ENCODE peak calls at places on chromosomes 16 and 17, in ten cellular contexts. X is K562, I is cardiac fibroblast, N is HFFc6, F is thoracic aorta, U is ascending aorta, Q is endodermal cell, V is stomach, E is neural progenitor cell, O is spleen. S is an unnamed sample.

GRCh38 chr17:28726396-28726911 is 421 bp upstream of the TLCD1 start:
- DNase-seq in X (no peak), I (peak; percentile 57), N (peak; percentile 37), F (no peak), U (no peak), Q (peak; percentile 94), V (peak; percentile 69), E (peak; percentile 90), O (peak; percentile 93), S (no peak)

GRCh38 chr16:78098544-78099371 is 696 bp upstream of the WWOX start:
- DNase-seq in X (no peak), I (no peak), N (no peak), F (no peak), U (no peak), Q (no peak), V (no peak), E (no peak), O (peak; percentile 76), S (no peak)

GRCh38 chr16:20901441-20902112 is 1.0 kb downstream of the LYRM1 start:
- DNase-seq in X (no peak), I (peak; percentile 69), N (peak; percentile 35), F (no peak), U (peak; percentile 81), Q (peak; percentile 75), V (peak; percentile 68), E (peak; percentile 54), O (peak; percentile 87), S (peak; percentile 26)

GRCh38 chr16:87160752-87161337 is 156.3 kb downstream of the C16orf95 start:
- DNase-seq in X (no peak), I (no peak), N (no peak), F (no peak), U (no peak), Q (no peak), V (no peak), E (no peak), O (no peak), S (no peak)

GRCh38 chr16:30183961-30184429 is 593 bp downstream of the CORO1A start:
- DNase-seq in X (no peak), I (no peak), N (no peak), F (no peak), U (peak; percentile 69), Q (peak; percentile 44), V (peak; percentile 53), E (no peak), O (peak; percentile 96), S (no peak)

GRCh38 chr16:67666538-67667433 is at the start of the genes C16orf86 and ENKD1:
- DNase-seq in X (peak; percentile 91), I (peak; percentile 69), N (peak; percentile 36), F (no peak), U (peak; percentile 91), Q (peak; percentile 94), V (peak; percentile 88), E (peak; percentile 96), O (peak; percentile 97), S (peak; percentile 80)

GRCh38 chr17:28901866-28902818 is 737 bp downstream of the DHRS13 start:
- DNase-seq in X (peak; percentile 80), I (no peak), N (no peak), F (no peak), U (peak; percentile 67), Q (no peak), V (peak; percentile 46), E (no peak), O (no peak), S (peak; percentile 51)

GRCh38 chr17:55424893-55425540 is 3.4 kb upstream of the MMD start:
- DNase-seq in X (no peak), I (no peak), N (no peak), F (no peak), U (no peak), Q (no peak), V (no peak), E (no peak), O (no peak), S (no peak)

GRCh38 chr17:74813793-74814192 is 37.6 kb upstream of the NAT9 start:
- DNase-seq in X (no peak), I (no peak), N (no peak), F (no peak), U (no peak), Q (no peak), V (no peak), E (no peak), O (no peak), S (no peak)

GRCh38 chr16:15434425-15435215 is at the start of gene BMERB1:
- DNase-seq in X (no peak), I (peak; percentile 78), N (peak; percentile 57), F (peak; percentile 25), U (peak; percentile 90), Q (peak; percentile 89), V (peak; percentile 59), E (peak; percentile 92), O (peak; percentile 81), S (peak; percentile 45)

GRCh38 chr17:57187391-57187790 is 68.9 kb upstream of the MSI2 start:
- DNase-seq in X (no peak), I (no peak), N (no peak), F (no peak), U (no peak), Q (peak; percentile 9), V (no peak), E (no peak), O (no peak), S (no peak)

GRCh38 chr16:28192811-28193529 is 18.8 kb downstream of the XPO6 start:
- DNase-seq in X (no peak), I (no peak), N (no peak), F (no peak), U (no peak), Q (no peak), V (peak; percentile 42), E (no peak), O (peak; percentile 92), S (no peak)

GRCh38 chr17:62790554-62790953 is 17.6 kb downstream of the MARCHF10 start:
- DNase-seq in X (no peak), I (peak; percentile 91), N (peak; percentile 91), F (no peak), U (peak; percentile 12), Q (peak; percentile 48), V (no peak), E (no peak), O (no peak), S (no peak)

GRCh38 chr16:1300664-1301476 is 8.6 kb upstream of the UBE2I start:
- DNase-seq in X (peak; percentile 81), I (peak; percentile 50), N (peak; percentile 44), F (no peak), U (peak; percentile 76), Q (peak; percentile 95), V (peak; percentile 80), E (peak; percentile 84), O (peak; percentile 94), S (peak; percentile 83)

GRCh38 chr16:11361751-11362742 is 16.8 kb downstream of the RMI2 start:
- DNase-seq in X (no peak), I (no peak), N (peak; percentile 35), F (no peak), U (no peak), Q (no peak), V (no peak), E (no peak), O (peak; percentile 75), S (no peak)

GRCh38 chr17:44110823-44111633 is 12.4 kb downstream of the HDAC5 start:
- DNase-seq in X (peak; percentile 96), I (peak; percentile 90), N (peak; percentile 89), F (peak; percentile 97), U (peak; percentile 99), Q (peak; percentile 97), V (peak; percentile 98), E (peak; percentile 70), O (peak; percentile 95), S (no peak)

GRCh38 chr17:3957735-3958134 is 6.5 kb downstream of the ATP2A3 start:
- DNase-seq in X (no peak), I (no peak), N (no peak), F (no peak), U (no peak), Q (no peak), V (no peak), E (no peak), O (no peak), S (no peak)
- TF ChIP-seq CTCF in X (no peak), I (no peak), N (no peak), F (no peak), U (no peak), Q (no peak), V (no peak), E (no peak), O (no peak), S (no peak)

GRCh38 chr16:13435873-13436474 is 484.0 kb upstream of the ERCC4 start:
- DNase-seq in X (no peak), I (no peak), N (no peak), F (no peak), U (no peak), Q (peak; percentile 62), V (no peak), E (peak; percentile 28), O (no peak), S (no peak)
- TF ChIP-seq CTCF in X (peak; percentile 28), I (no peak), N (no peak), F (no peak), U (no peak), Q (peak; percentile 75), V (no peak), E (peak; percentile 45), O (no peak), S (peak; percentile 19)

GRCh38 chr17:66988069-66988798 is 23.7 kb downstream of the CACNG4 start:
- DNase-seq in X (no peak), I (no peak), N (no peak), F (no peak), U (no peak), Q (peak; percentile 64), V (no peak), E (peak; percentile 19), O (no peak), S (no peak)
- TF ChIP-seq CTCF in X (no peak), I (no peak), N (no peak), F (no peak), U (no peak), Q (no peak), V (no peak), E (no peak), O (no peak), S (no peak)

DNA sequence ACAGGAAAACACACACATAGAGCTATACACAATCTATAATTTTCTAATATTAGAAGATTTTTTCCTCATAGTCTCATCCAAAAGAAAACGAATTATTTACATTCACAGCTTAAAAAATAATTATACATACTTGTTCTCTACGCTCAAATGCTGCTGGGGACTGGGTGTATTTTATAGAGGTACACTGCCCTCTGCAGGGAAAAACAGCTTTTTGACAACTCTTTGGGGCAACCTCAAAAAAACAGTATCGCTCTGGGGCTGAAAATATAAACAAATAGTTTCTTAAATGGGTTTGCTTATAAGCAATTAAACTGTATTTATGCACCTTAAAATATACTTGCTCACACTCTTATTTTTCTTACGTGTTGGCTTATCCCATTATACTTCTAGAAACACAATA is 261.8 kb upstream of the PSMD7 start:
- DNase-seq in X (peak; percentile 9), I (peak; percentile 35), N (no peak), F (no peak), U (no peak), Q (no peak), V (no peak), E (peak; percentile 66), O (no peak), S (no peak)
- TF ChIP-seq CTCF in X (peak; percentile 46), I (peak; percentile 13), N (peak; percentile 64), F (no peak), U (no peak), Q (peak; percentile 83), V (peak; percentile 27), E (peak; percentile 82), O (no peak), S (peak; percentile 68)

GRCh38 chr17:35192708-35193107 is 1.5 kb downstream of the SLC35G3 start:
- DNase-seq in X (no peak), I (no peak), N (no peak), F (no peak), U (no peak), Q (no peak), V (no peak), E (no peak), O (no peak), S (no peak)
- TF ChIP-seq CTCF in X (no peak), I (no peak), N (no peak), F (no peak), U (no peak), Q (no peak), V (no peak), E (no peak), O (no peak), S (no peak)